ENCODE peak calls at places on chromosome 5, in nine cellular contexts. M, B, G, E, Q, R, X, S and U are unnamed samples.

GRCh38 chr5:40333459-40334241 is 346.1 kb upstream of the PTGER4 start:
- DNase-seq in B (no peak), E (peak; percentile 32), Q (no peak), R (no peak), S (no peak), G (no peak), X (no peak), M (no peak), U (no peak)

GRCh38 chr5:11182441-11183080 is 421.5 kb upstream of the DAP start:
- DNase-seq in M (no peak), S (peak; percentile 56), E (no peak), R (peak; percentile 21), X (no peak), Q (no peak), G (no peak), B (no peak), U (peak; percentile 18)

GRCh38 chr5:133051117-133051546 is 681 bp upstream of the HSPA4 start:
- DNase-seq in S (no peak), Q (no peak), B (no peak), M (no peak), G (no peak), R (no peak), E (no peak), X (no peak), U (no peak)

GRCh38 chr5:164350236-164350635 is 844.8 kb downstream of the MAT2B start:
- DNase-seq in S (no peak), Q (no peak), B (no peak), M (no peak), G (no peak), X (no peak), R (no peak), E (no peak), U (no peak)

GRCh38 chr5:103605277-103605676 is 42.7 kb upstream of the NUDT12 start:
- DNase-seq in X (no peak), R (no peak), S (no peak), G (no peak), E (no peak), M (no peak), Q (no peak), B (no peak), U (no peak)

GRCh38 chr5:171849585-171850353 is 64.2 kb downstream of the SMIM23 start:
- DNase-seq in G (no peak), S (no peak), R (no peak), Q (no peak), B (no peak), M (no peak), X (no peak), E (no peak), U (no peak)

GRCh38 chr5:142486581-142486980 is 161.8 kb upstream of the SPRY4 start:
- DNase-seq in E (no peak), S (no peak), R (no peak), G (no peak), M (no peak), Q (no peak), X (no peak), B (no peak), U (no peak)

GRCh38 chr5:137718611-137719010 is 17.3 kb downstream of the KLHL3 start:
- DNase-seq in Q (no peak), M (no peak), B (no peak), X (no peak), S (no peak), E (no peak), R (no peak), G (no peak), U (no peak)